ENCODE peak calls at places on chromosomes 4 and X, in nine cellular contexts. One of them, this sample, is unnamed.

GRCh38 chrX:39676434-39676833 is 421.3 kb downstream of the BCOR start:
- DNase-seq in fibroblast of mammary gland: no peak
- DNase-seq in HFFc6: no peak
- DNase-seq in astrocyte of the spinal cord: no peak
- DNase-seq in activated T-cell treated with anti-CD3 and anti-CD28 coated beads, Interleukin-2, amount 50 U/mL, for 1 hour: no peak
- DNase-seq in stimulated activated CD8-positive, alpha-beta memory T cell treated with anti-CD3 and anti-CD28 coated beads, Interleukin-2, amount 100 ng/mL, for 48 hours: no peak
- DNase-seq in stomach: no peak
- DNase-seq in GM13977: no peak
- DNase-seq in M059J: peak; percentile 19
- DNase-seq in this sample: no peak

GRCh38 chrX:111318901-111319300 is 48.6 kb upstream of the CAPN6 start:
- DNase-seq in activated T-cell treated with anti-CD3 and anti-CD28 coated beads, Interleukin-2, amount 50 U/mL, for 1 hour: no peak
- DNase-seq in M059J: no peak
- DNase-seq in astrocyte of the spinal cord: no peak
- DNase-seq in stimulated activated CD8-positive, alpha-beta memory T cell treated with anti-CD3 and anti-CD28 coated beads, Interleukin-2, amount 100 ng/mL, for 48 hours: no peak
- DNase-seq in stomach: no peak
- DNase-seq in fibroblast of mammary gland: no peak
- DNase-seq in HFFc6: no peak
- DNase-seq in GM13977: no peak
- DNase-seq in this sample: no peak

GRCh38 chr4:14180983-14181601 is 553.6 kb upstream of the BOD1L1 start:
- DNase-seq in M059J: peak; percentile 64
- DNase-seq in GM13977: no peak
- DNase-seq in astrocyte of the spinal cord: peak; percentile 20
- DNase-seq in HFFc6: no peak
- DNase-seq in fibroblast of mammary gland: no peak
- DNase-seq in stimulated activated CD8-positive, alpha-beta memory T cell treated with anti-CD3 and anti-CD28 coated beads, Interleukin-2, amount 100 ng/mL, for 48 hours: no peak
- DNase-seq in activated T-cell treated with anti-CD3 and anti-CD28 coated beads, Interleukin-2, amount 50 U/mL, for 1 hour: no peak
- DNase-seq in stomach: peak; percentile 38
- DNase-seq in this sample: peak; percentile 91

GRCh38 chr4:79987401-79987800 is 85.6 kb downstream of the ANTXR2 start:
- DNase-seq in HFFc6: no peak
- DNase-seq in stomach: no peak
- DNase-seq in M059J: no peak
- DNase-seq in stimulated activated CD8-positive, alpha-beta memory T cell treated with anti-CD3 and anti-CD28 coated beads, Interleukin-2, amount 100 ng/mL, for 48 hours: no peak
- DNase-seq in activated T-cell treated with anti-CD3 and anti-CD28 coated beads, Interleukin-2, amount 50 U/mL, for 1 hour: no peak
- DNase-seq in GM13977: no peak
- DNase-seq in fibroblast of mammary gland: no peak
- DNase-seq in astrocyte of the spinal cord: no peak
- DNase-seq in this sample: no peak

GRCh38 chr4:85994576-85994975 is 365.3 kb downstream of the MAPK10 start:
- DNase-seq in fibroblast of mammary gland: no peak
- DNase-seq in stomach: no peak
- DNase-seq in HFFc6: no peak
- DNase-seq in activated T-cell treated with anti-CD3 and anti-CD28 coated beads, Interleukin-2, amount 50 U/mL, for 1 hour: no peak
- DNase-seq in astrocyte of the spinal cord: no peak
- DNase-seq in stimulated activated CD8-positive, alpha-beta memory T cell treated with anti-CD3 and anti-CD28 coated beads, Interleukin-2, amount 100 ng/mL, for 48 hours: no peak
- DNase-seq in GM13977: no peak
- DNase-seq in M059J: peak; percentile 13
- DNase-seq in this sample: no peak

GRCh38 chr4:101155368-101155767 is 192.0 kb downstream of the PPP3CA start:
- DNase-seq in astrocyte of the spinal cord: peak; percentile 59
- DNase-seq in activated T-cell treated with anti-CD3 and anti-CD28 coated beads, Interleukin-2, amount 50 U/mL, for 1 hour: no peak
- DNase-seq in fibroblast of mammary gland: peak; percentile 73
- DNase-seq in stomach: no peak
- DNase-seq in GM13977: no peak
- DNase-seq in stimulated activated CD8-positive, alpha-beta memory T cell treated with anti-CD3 and anti-CD28 coated beads, Interleukin-2, amount 100 ng/mL, for 48 hours: no peak
- DNase-seq in HFFc6: peak; percentile 83
- DNase-seq in M059J: peak; percentile 93
- DNase-seq in this sample: peak; percentile 87

GRCh38 chr4:90816754-90817153 is 689.6 kb downstream of the CCSER1 start:
- DNase-seq in stimulated activated CD8-positive, alpha-beta memory T cell treated with anti-CD3 and anti-CD28 coated beads, Interleukin-2, amount 100 ng/mL, for 48 hours: no peak
- DNase-seq in GM13977: no peak
- DNase-seq in activated T-cell treated with anti-CD3 and anti-CD28 coated beads, Interleukin-2, amount 50 U/mL, for 1 hour: no peak
- DNase-seq in fibroblast of mammary gland: no peak
- DNase-seq in M059J: no peak
- DNase-seq in stomach: no peak
- DNase-seq in astrocyte of the spinal cord: no peak
- DNase-seq in HFFc6: no peak
- DNase-seq in this sample: no peak

GRCh38 chrX:100685284-100685996 is 41.4 kb downstream of the SRPX2 start:
- DNase-seq in M059J: peak; percentile 71
- DNase-seq in stimulated activated CD8-positive, alpha-beta memory T cell treated with anti-CD3 and anti-CD28 coated beads, Interleukin-2, amount 100 ng/mL, for 48 hours: peak; percentile 14
- DNase-seq in fibroblast of mammary gland: peak; percentile 81
- DNase-seq in astrocyte of the spinal cord: peak; percentile 78
- DNase-seq in stomach: peak; percentile 77
- DNase-seq in HFFc6: peak; percentile 63
- DNase-seq in activated T-cell treated with anti-CD3 and anti-CD28 coated beads, Interleukin-2, amount 50 U/mL, for 1 hour: peak; percentile 31
- DNase-seq in GM13977: peak; percentile 67
- DNase-seq in this sample: peak; percentile 86

GRCh38 chrX:118100091-118100490 is 16.5 kb downstream of the KLHL13 start:
- DNase-seq in M059J: no peak
- DNase-seq in HFFc6: no peak
- DNase-seq in astrocyte of the spinal cord: no peak
- DNase-seq in GM13977: no peak
- DNase-seq in stimulated activated CD8-positive, alpha-beta memory T cell treated with anti-CD3 and anti-CD28 coated beads, Interleukin-2, amount 100 ng/mL, for 48 hours: no peak
- DNase-seq in activated T-cell treated with anti-CD3 and anti-CD28 coated beads, Interleukin-2, amount 50 U/mL, for 1 hour: no peak
- DNase-seq in stomach: no peak
- DNase-seq in fibroblast of mammary gland: no peak
- DNase-seq in this sample: no peak

GRCh38 chr4:24820541-24820940 is 25.2 kb downstream of the SOD3 start:
- DNase-seq in GM13977: no peak
- DNase-seq in stimulated activated CD8-positive, alpha-beta memory T cell treated with anti-CD3 and anti-CD28 coated beads, Interleukin-2, amount 100 ng/mL, for 48 hours: no peak
- DNase-seq in M059J: no peak
- DNase-seq in activated T-cell treated with anti-CD3 and anti-CD28 coated beads, Interleukin-2, amount 50 U/mL, for 1 hour: no peak
- DNase-seq in fibroblast of mammary gland: no peak
- DNase-seq in HFFc6: no peak
- DNase-seq in stomach: no peak
- DNase-seq in astrocyte of the spinal cord: no peak
- DNase-seq in this sample: no peak

GRCh38 chrX:1449581-1450149 is 3.0 kb downstream of the ASMTL start:
- DNase-seq in stomach: no peak
- DNase-seq in astrocyte of the spinal cord: no peak
- DNase-seq in activated T-cell treated with anti-CD3 and anti-CD28 coated beads, Interleukin-2, amount 50 U/mL, for 1 hour: no peak
- DNase-seq in fibroblast of mammary gland: no peak
- DNase-seq in M059J: no peak
- DNase-seq in stimulated activated CD8-positive, alpha-beta memory T cell treated with anti-CD3 and anti-CD28 coated beads, Interleukin-2, amount 100 ng/mL, for 48 hours: no peak
- DNase-seq in GM13977: peak; percentile 1
- DNase-seq in HFFc6: no peak
- DNase-seq in this sample: no peak

GRCh38 chr4:66926687-66927086 is 618.6 kb downstream of the CENPC start:
- DNase-seq in GM13977: no peak
- DNase-seq in M059J: no peak
- DNase-seq in fibroblast of mammary gland: no peak
- DNase-seq in stomach: no peak
- DNase-seq in stimulated activated CD8-positive, alpha-beta memory T cell treated with anti-CD3 and anti-CD28 coated beads, Interleukin-2, amount 100 ng/mL, for 48 hours: no peak
- DNase-seq in HFFc6: no peak
- DNase-seq in astrocyte of the spinal cord: no peak
- DNase-seq in activated T-cell treated with anti-CD3 and anti-CD28 coated beads, Interleukin-2, amount 50 U/mL, for 1 hour: no peak
- DNase-seq in this sample: no peak

GRCh38 chrX:68508799-68509198 is 9.9 kb downstream of the YIPF6 start:
- DNase-seq in stimulated activated CD8-positive, alpha-beta memory T cell treated with anti-CD3 and anti-CD28 coated beads, Interleukin-2, amount 100 ng/mL, for 48 hours: no peak
- DNase-seq in GM13977: no peak
- DNase-seq in fibroblast of mammary gland: peak; percentile 30
- DNase-seq in stomach: no peak
- DNase-seq in activated T-cell treated with anti-CD3 and anti-CD28 coated beads, Interleukin-2, amount 50 U/mL, for 1 hour: no peak
- DNase-seq in astrocyte of the spinal cord: no peak
- DNase-seq in M059J: peak; percentile 70
- DNase-seq in HFFc6: peak; percentile 23
- DNase-seq in this sample: peak; percentile 3

GRCh38 chrX:97525981-97526380 is 642.3 kb downstream of the RPA4 start:
- DNase-seq in stomach: no peak
- DNase-seq in M059J: no peak
- DNase-seq in GM13977: no peak
- DNase-seq in HFFc6: no peak
- DNase-seq in fibroblast of mammary gland: no peak
- DNase-seq in activated T-cell treated with anti-CD3 and anti-CD28 coated beads, Interleukin-2, amount 50 U/mL, for 1 hour: no peak
- DNase-seq in stimulated activated CD8-positive, alpha-beta memory T cell treated with anti-CD3 and anti-CD28 coated beads, Interleukin-2, amount 100 ng/mL, for 48 hours: no peak
- DNase-seq in astrocyte of the spinal cord: no peak
- DNase-seq in this sample: peak; percentile 57

GRCh38 chr4:184955636-184956035 is 62.7 kb upstream of the HELT start:
- DNase-seq in stimulated activated CD8-positive, alpha-beta memory T cell treated with anti-CD3 and anti-CD28 coated beads, Interleukin-2, amount 100 ng/mL, for 48 hours: no peak
- DNase-seq in HFFc6: no peak
- DNase-seq in M059J: no peak
- DNase-seq in astrocyte of the spinal cord: no peak
- DNase-seq in GM13977: peak; percentile 57
- DNase-seq in fibroblast of mammary gland: no peak
- DNase-seq in activated T-cell treated with anti-CD3 and anti-CD28 coated beads, Interleukin-2, amount 50 U/mL, for 1 hour: no peak
- DNase-seq in stomach: no peak
- DNase-seq in this sample: no peak

GRCh38 chr4:101366331-101366730 is 19.0 kb upstream of the PPP3CA start:
- DNase-seq in M059J: no peak
- DNase-seq in stimulated activated CD8-positive, alpha-beta memory T cell treated with anti-CD3 and anti-CD28 coated beads, Interleukin-2, amount 100 ng/mL, for 48 hours: no peak
- DNase-seq in fibroblast of mammary gland: no peak
- DNase-seq in activated T-cell treated with anti-CD3 and anti-CD28 coated beads, Interleukin-2, amount 50 U/mL, for 1 hour: no peak
- DNase-seq in HFFc6: no peak
- DNase-seq in stomach: no peak
- DNase-seq in astrocyte of the spinal cord: no peak
- DNase-seq in GM13977: no peak
- DNase-seq in this sample: no peak

GRCh38 chr4:823761-824460 is 2.0 kb downstream of the CPLX1 start:
- DNase-seq in stomach: no peak
- DNase-seq in astrocyte of the spinal cord: no peak
- DNase-seq in GM13977: no peak
- DNase-seq in stimulated activated CD8-positive, alpha-beta memory T cell treated with anti-CD3 and anti-CD28 coated beads, Interleukin-2, amount 100 ng/mL, for 48 hours: no peak
- DNase-seq in HFFc6: no peak
- DNase-seq in fibroblast of mammary gland: no peak
- DNase-seq in activated T-cell treated with anti-CD3 and anti-CD28 coated beads, Interleukin-2, amount 50 U/mL, for 1 hour: no peak
- DNase-seq in M059J: no peak
- DNase-seq in this sample: no peak

GRCh38 chr4:181822005-181822375 is 421.2 kb upstream of the TENM3 start:
- DNase-seq in GM13977: no peak
- DNase-seq in stimulated activated CD8-positive, alpha-beta memory T cell treated with anti-CD3 and anti-CD28 coated beads, Interleukin-2, amount 100 ng/mL, for 48 hours: no peak
- DNase-seq in fibroblast of mammary gland: peak; percentile 7
- DNase-seq in activated T-cell treated with anti-CD3 and anti-CD28 coated beads, Interleukin-2, amount 50 U/mL, for 1 hour: no peak
- DNase-seq in HFFc6: no peak
- DNase-seq in astrocyte of the spinal cord: peak; percentile 36
- DNase-seq in M059J: peak; percentile 72
- DNase-seq in stomach: no peak
- DNase-seq in this sample: no peak

GRCh38 chr4:14375816-14376215 is 626.5 kb upstream of the CPEB2 start:
- DNase-seq in GM13977: no peak
- DNase-seq in stomach: no peak
- DNase-seq in stimulated activated CD8-positive, alpha-beta memory T cell treated with anti-CD3 and anti-CD28 coated beads, Interleukin-2, amount 100 ng/mL, for 48 hours: no peak
- DNase-seq in HFFc6: peak; percentile 38
- DNase-seq in activated T-cell treated with anti-CD3 and anti-CD28 coated beads, Interleukin-2, amount 50 U/mL, for 1 hour: no peak
- DNase-seq in M059J: peak; percentile 62
- DNase-seq in astrocyte of the spinal cord: peak; percentile 37
- DNase-seq in fibroblast of mammary gland: peak; percentile 53
- DNase-seq in this sample: peak; percentile 55

GRCh38 chr4:16745009-16745408 is 153.4 kb downstream of the LDB2 start:
- DNase-seq in stimulated activated CD8-positive, alpha-beta memory T cell treated with anti-CD3 and anti-CD28 coated beads, Interleukin-2, amount 100 ng/mL, for 48 hours: no peak
- DNase-seq in fibroblast of mammary gland: peak; percentile 90
- DNase-seq in astrocyte of the spinal cord: peak; percentile 74
- DNase-seq in GM13977: no peak
- DNase-seq in M059J: peak; percentile 83
- DNase-seq in HFFc6: peak; percentile 63
- DNase-seq in stomach: no peak
- DNase-seq in activated T-cell treated with anti-CD3 and anti-CD28 coated beads, Interleukin-2, amount 50 U/mL, for 1 hour: no peak
- DNase-seq in this sample: peak; percentile 9

GRCh38 chrX:57951666-57952319 is 41.5 kb upstream of the ZXDA start:
- DNase-seq in GM13977: no peak
- DNase-seq in stimulated activated CD8-positive, alpha-beta memory T cell treated with anti-CD3 and anti-CD28 coated beads, Interleukin-2, amount 100 ng/mL, for 48 hours: no peak
- DNase-seq in fibroblast of mammary gland: no peak
- DNase-seq in astrocyte of the spinal cord: no peak
- DNase-seq in HFFc6: no peak
- DNase-seq in stomach: no peak
- DNase-seq in M059J: no peak
- DNase-seq in activated T-cell treated with anti-CD3 and anti-CD28 coated beads, Interleukin-2, amount 50 U/mL, for 1 hour: no peak
- DNase-seq in this sample: no peak

GRCh38 chr4:66032571-66032970 is 362.3 kb upstream of the EPHA5 start:
- DNase-seq in activated T-cell treated with anti-CD3 and anti-CD28 coated beads, Interleukin-2, amount 50 U/mL, for 1 hour: no peak
- DNase-seq in GM13977: no peak
- DNase-seq in stomach: no peak
- DNase-seq in HFFc6: no peak
- DNase-seq in astrocyte of the spinal cord: no peak
- DNase-seq in fibroblast of mammary gland: no peak
- DNase-seq in M059J: no peak
- DNase-seq in stimulated activated CD8-positive, alpha-beta memory T cell treated with anti-CD3 and anti-CD28 coated beads, Interleukin-2, amount 100 ng/mL, for 48 hours: no peak
- DNase-seq in this sample: no peak

GRCh38 chr4:14143892-14144291 is 516.4 kb upstream of the BOD1L1 start:
- DNase-seq in stomach: no peak
- DNase-seq in GM13977: no peak
- DNase-seq in astrocyte of the spinal cord: no peak
- DNase-seq in M059J: no peak
- DNase-seq in stimulated activated CD8-positive, alpha-beta memory T cell treated with anti-CD3 and anti-CD28 coated beads, Interleukin-2, amount 100 ng/mL, for 48 hours: no peak
- DNase-seq in activated T-cell treated with anti-CD3 and anti-CD28 coated beads, Interleukin-2, amount 50 U/mL, for 1 hour: no peak
- DNase-seq in HFFc6: no peak
- DNase-seq in fibroblast of mammary gland: peak; percentile 11
- DNase-seq in this sample: peak; percentile 41

This sample was measured in PC-3.